ENCODE peak calls at places on chromosomes 1 and 21, in four cellular contexts. N, W, U and S are unnamed samples.

GRCh38 chr1:247474367-247474766 is 16.5 kb upstream of the OR2B11 start:
- DNase-seq in N (no peak), W (no peak), U (no peak), S (no peak)

GRCh38 chr21:25307489-25307888 is 299.8 kb downstream of the MRPL39 start:
- DNase-seq in N (no peak), W (no peak), U (peak; percentile 21), S (peak; percentile 6)

GRCh38 chr1:64597151-64597550 is 127.2 kb downstream of the CACHD1 start:
- DNase-seq in N (no peak), W (no peak), U (no peak), S (no peak)

GRCh38 chr21:32916522-32917099 is 109.1 kb upstream of the OLIG2 start:
- DNase-seq in N (no peak), W (no peak), U (no peak), S (no peak)

GRCh38 chr21:46120301-46121285 is 22.7 kb downstream of the COL6A2 start:
- DNase-seq in N (peak; percentile 12), W (no peak), U (no peak), S (no peak)

GRCh38 chr1:32352831-32353383 is 9.4 kb downstream of the FAM229A start:
- DNase-seq in N (no peak), W (no peak), U (no peak), S (no peak)

GRCh38 chr1:111221276-111221632 is 6.3 kb upstream of the CHI3L2 start:
- DNase-seq in N (no peak), W (no peak), U (no peak), S (no peak)

GRCh38 chr1:31596737-31597097 is 20.4 kb downstream of the TINAGL1 start:
- DNase-seq in N (no peak), W (no peak), U (no peak), S (no peak)

GRCh38 chr1:960371-961131 is at the start of gene KLHL17:
- DNase-seq in N (peak; percentile 90), W (no peak), U (peak; percentile 71), S (peak; percentile 66)

GRCh38 chr1:219296916-219297315 is 123.2 kb downstream of the LYPLAL1 start:
- DNase-seq in N (no peak), W (no peak), U (no peak), S (no peak)

GRCh38 chr1:10644307-10645128 is 151.9 kb downstream of the CASZ1 start:
- DNase-seq in N (no peak), W (no peak), U (no peak), S (no peak)

GRCh38 chr1:160300173-160300572 is 15.2 kb upstream of the PEX19 start:
- DNase-seq in N (no peak), W (no peak), U (no peak), S (no peak)

GRCh38 chr1:200831091-200831490 is 41.7 kb upstream of the GPR25 start:
- DNase-seq in N (no peak), W (no peak), U (no peak), S (no peak)

GRCh38 chr1:7298145-7298544 is 473.0 kb upstream of the VAMP3 start:
- DNase-seq in N (no peak), W (no peak), U (no peak), S (no peak)

GRCh38 chr1:2258122-2258812 is 30.1 kb downstream of the SKI start:
- DNase-seq in N (peak; percentile 15), W (no peak), U (no peak), S (no peak)

GRCh38 chr1:175131100-175131499 is 61.5 kb downstream of the KIAA0040 start:
- DNase-seq in N (no peak), W (no peak), U (no peak), S (no peak)

GRCh38 chr1:13754510-13755103 is 54.6 kb downstream of the PRDM2 start:
- DNase-seq in N (no peak), W (no peak), U (peak; percentile 28), S (peak; percentile 30)

GRCh38 chr1:907611-908451 is 15.9 kb upstream of the SAMD11 start:
- DNase-seq in N (peak; percentile 14), W (no peak), U (no peak), S (no peak)

GRCh38 chr1:115251856-115252255 is 86.2 kb downstream of the NGF start:
- DNase-seq in N (no peak), W (no peak), U (peak; percentile 89), S (peak; percentile 88)

GRCh38 chr1:46522184-46522968 is 29.1 kb downstream of the KNCN start:
- DNase-seq in N (no peak), W (no peak), U (peak; percentile 25), S (peak; percentile 82)